ENCODE peak calls at places on chromosomes 12 and 14, in eight cellular contexts. K is fibroblast of the conjunctiva; D is EH; P is G401; V is WTC11; H is CD8-positive, alpha-beta memory T cell; S is left cardiac atrium; G is iris pigment epithelial cell. I is an unnamed sample.

GRCh38 chr14:76727403-76727802 is 33.9 kb upstream of the VASH1 start:
- DNase-seq in K (no peak), D (no peak), P (no peak), V (no peak), H (no peak), S (no peak), G (no peak), I (no peak)

GRCh38 chr14:103698380-103699260 is 16.6 kb downstream of the XRCC3 start:
- DNase-seq in K (no peak), D (no peak), P (no peak), V (no peak), H (no peak), S (peak), G (no peak), I (no peak)

GRCh38 chr14:21155963-21156362 is at the start of gene OR5AU1:
- DNase-seq in K (no peak), D (no peak), P (no peak), V (no peak), H (no peak), S (no peak), G (no peak), I (no peak)

GRCh38 chr14:92461891-92462290 is 51.7 kb upstream of the RIN3 start:
- DNase-seq in K (no peak), D (no peak), P (no peak), V (no peak), H (no peak), S (no peak), G (no peak), I (no peak)

GRCh38 chr14:61178226-61179060 is 102.7 kb downstream of the TMEM30B start:
- DNase-seq in K (peak), D (peak), P (no peak), V (no peak), H (no peak), S (no peak), G (peak), I (peak)

GRCh38 chr14:75662966-75663365 is 1.9 kb downstream of the TTLL5 start:
- DNase-seq in K (no peak), D (no peak), P (no peak), V (no peak), H (no peak), S (no peak), G (no peak), I (no peak)

GRCh38 chr14:51430600-51430999 is 190.6 kb downstream of the TMX1 start:
- DNase-seq in K (no peak), D (peak), P (no peak), V (peak), H (no peak), S (no peak), G (peak), I (no peak)

GRCh38 chr14:61556455-61556854 is 138.9 kb upstream of the HIF1A start:
- DNase-seq in K (no peak), D (no peak), P (no peak), V (no peak), H (no peak), S (no peak), G (no peak), I (no peak)

GRCh38 chr14:65302571-65303184 is 109.9 kb upstream of the FUT8 start:
- DNase-seq in K (no peak), D (no peak), P (no peak), V (no peak), H (no peak), S (no peak), G (no peak), I (no peak)

GRCh38 chr14:89418452-89418851 is 1.4 kb upstream of the FOXN3 start:
- DNase-seq in K (no peak), D (peak), P (peak), V (no peak), H (no peak), S (no peak), G (no peak), I (no peak)

GRCh38 chr12:44874981-44875416 is 1.1 kb downstream of the NELL2 start:
- DNase-seq in K (no peak), D (no peak), P (peak), V (peak), H (no peak), S (no peak), G (no peak), I (no peak)

GRCh38 chr14:69675877-69676416 is 64.6 kb downstream of the SUSD6 start:
- DNase-seq in K (no peak), D (no peak), P (no peak), V (no peak), H (no peak), S (no peak), G (no peak), I (no peak)

GRCh38 chr14:99331796-99332195 is 59.8 kb upstream of the BCL11B start:
- DNase-seq in K (no peak), D (no peak), P (no peak), V (no peak), H (no peak), S (no peak), G (no peak), I (no peak)

GRCh38 chr14:69339426-69339825 is 58.7 kb downstream of the ERH start:
- DNase-seq in K (no peak), D (no peak), P (no peak), V (no peak), H (no peak), S (no peak), G (no peak), I (no peak)

GRCh38 chr14:77012193-77012592 is 16.3 kb downstream of the IRF2BPL start:
- DNase-seq in K (no peak), D (no peak), P (no peak), V (no peak), H (no peak), S (no peak), G (no peak), I (no peak)

GRCh38 chr14:65006251-65006721 is 19.6 kb downstream of the FNTB start:
- DNase-seq in K (no peak), D (peak), P (no peak), V (no peak), H (no peak), S (no peak), G (no peak), I (no peak)

GRCh38 chr14:65228436-65228835 is 126.1 kb upstream of the MAX start:
- DNase-seq in K (no peak), D (no peak), P (no peak), V (no peak), H (no peak), S (no peak), G (no peak), I (no peak)

GRCh38 chr12:104669851-104670337 is 213.1 kb downstream of the CHST11 start:
- DNase-seq in K (no peak), D (no peak), P (no peak), V (no peak), H (peak), S (peak), G (no peak), I (no peak)

GRCh38 chr12:59570134-59570533 is 25.7 kb upstream of the SLC16A7 start:
- DNase-seq in K (no peak), D (peak), P (no peak), V (no peak), H (no peak), S (no peak), G (peak), I (peak)

GRCh38 chr14:68039593-68039992 is 220.0 kb downstream of the RAD51B start:
- DNase-seq in K (no peak), D (no peak), P (no peak), V (no peak), H (no peak), S (no peak), G (no peak), I (no peak)

GRCh38 chr14:100392266-100392850 is 69.2 kb downstream of the SLC25A47 start:
- DNase-seq in K (no peak), D (peak), P (peak), V (no peak), H (no peak), S (no peak), G (peak), I (no peak)

GRCh38 chr14:68806526-68807147 is 13.8 kb upstream of the ZFP36L1 start:
- DNase-seq in K (no peak), D (no peak), P (no peak), V (no peak), H (no peak), S (no peak), G (no peak), I (no peak)

GRCh38 chr14:58777541-58777979 is 139.8 kb downstream of the DACT1 start:
- DNase-seq in K (no peak), D (peak), P (no peak), V (no peak), H (no peak), S (no peak), G (peak), I (no peak)

GRCh38 chr14:36952702-36953101 is 219.7 kb downstream of the SLC25A21 start:
- DNase-seq in K (no peak), D (peak), P (no peak), V (no peak), H (no peak), S (no peak), G (peak), I (no peak)

GRCh38 chr12:15778126-15778525 is 11.1 kb downstream of the EPS8 start:
- DNase-seq in K (no peak), D (peak), P (no peak), V (no peak), H (no peak), S (no peak), G (peak), I (peak)

GRCh38 chr14:61927521-61927920 is 165.3 kb downstream of the SNAPC1 start:
- DNase-seq in K (no peak), D (peak), P (no peak), V (no peak), H (no peak), S (no peak), G (peak), I (peak)

GRCh38 chr14:32514236-32514635 is 185.1 kb downstream of the AKAP6 start:
- DNase-seq in K (no peak), D (peak), P (no peak), V (no peak), H (no peak), S (no peak), G (peak), I (no peak)

GRCh38 chr12:65536876-65537661 is 258.6 kb downstream of the MSRB3 start:
- DNase-seq in K (peak), D (peak), P (peak), V (no peak), H (no peak), S (no peak), G (peak), I (peak)

GRCh38 chr12:115570271-115570777 is 707.2 kb downstream of the MED13L start:
- DNase-seq in K (no peak), D (peak), P (no peak), V (no peak), H (no peak), S (no peak), G (peak), I (no peak)

GRCh38 chr12:9118161-9118560 is 2.4 kb upstream of the A2M start:
- DNase-seq in K (no peak), D (peak), P (peak), V (no peak), H (no peak), S (no peak), G (no peak), I (no peak)

GRCh38 chr12:93368766-93369165 is 9.0 kb upstream of the NUDT4 start:
- DNase-seq in K (no peak), D (no peak), P (no peak), V (no peak), H (no peak), S (no peak), G (no peak), I (no peak)

GRCh38 chr14:30751646-30752416 is 122.5 kb upstream of the COCH start:
- DNase-seq in K (no peak), D (no peak), P (peak), V (peak), H (no peak), S (no peak), G (no peak), I (no peak)

GRCh38 chr12:98464155-98464554 is 51.2 kb upstream of the TMPO start:
- DNase-seq in K (no peak), D (no peak), P (no peak), V (no peak), H (no peak), S (no peak), G (peak), I (no peak)